ENCODE peak calls at places on chromosomes 11 and 22, in seven cellular contexts. F is heart right ventricle, Z is neural crest cell, S is AG09319, D is pancreas, U is cardiac fibroblast, M is thoracic aorta. T is an unnamed sample.

GRCh38 chr11:35165416-35166368 is 26.7 kb downstream of the CD44 start:
- DNase-seq in F (peak), Z (no peak), S (no peak), D (no peak), U (peak), M (no peak), T (no peak)

GRCh38 chr11:12232160-12232559 is 121.8 kb downstream of the MICAL2 start:
- DNase-seq in F (no peak), Z (no peak), S (no peak), D (no peak), U (no peak), M (no peak), T (no peak)

GRCh38 chr11:6319879-6320410 is 356 bp downstream of the CAVIN3 start:
- DNase-seq in F (peak), Z (peak), S (peak), D (peak), U (peak), M (peak), T (peak)

GRCh38 chr11:106173291-106173690 is 95.8 kb downstream of the AASDHPPT start:
- DNase-seq in F (no peak), Z (no peak), S (no peak), D (no peak), U (no peak), M (no peak), T (no peak)

GRCh38 chr11:66428933-66429332 is 8.1 kb downstream of the NPAS4 start:
- DNase-seq in F (no peak), Z (no peak), S (no peak), D (no peak), U (no peak), M (no peak), T (no peak)

GRCh38 chr11:9717719-9718118 is 53.8 kb downstream of the SWAP70 start:
- DNase-seq in F (no peak), Z (no peak), S (no peak), D (no peak), U (no peak), M (no peak), T (no peak)

GRCh38 chr11:104934594-104934993 is 33.8 kb downstream of the CASP4 start:
- DNase-seq in F (no peak), Z (no peak), S (no peak), D (no peak), U (no peak), M (no peak), T (no peak)

GRCh38 chr11:33478111-33478573 is 221.0 kb downstream of the HIPK3 start:
- DNase-seq in F (no peak), Z (no peak), S (no peak), D (no peak), U (no peak), M (no peak), T (peak)

GRCh38 chr11:114085965-114086364 is 26.5 kb downstream of the ZBTB16 start:
- DNase-seq in F (no peak), Z (no peak), S (no peak), D (peak), U (no peak), M (no peak), T (no peak)

GRCh38 chr11:16786131-16786530 is 47.7 kb downstream of the C11orf58 start:
- DNase-seq in F (no peak), Z (no peak), S (no peak), D (no peak), U (no peak), M (no peak), T (no peak)

GRCh38 chr11:2673871-2674471 is 25.8 kb downstream of the KCNQ1OT1 start:
- DNase-seq in F (no peak), Z (no peak), S (no peak), D (peak), U (no peak), M (no peak), T (peak)

GRCh38 chr11:87030458-87031054 is 7.2 kb upstream of the TMEM135 start:
- DNase-seq in F (no peak), Z (no peak), S (no peak), D (no peak), U (peak), M (no peak), T (no peak)

GRCh38 chr11:1919428-1920127 is at the start of gene TNNT3:
- DNase-seq in F (peak), Z (no peak), S (no peak), D (no peak), U (no peak), M (no peak), T (no peak)

GRCh38 chr11:97743205-97743742 is 1277.5 kb upstream of the CNTN5 start:
- DNase-seq in F (no peak), Z (no peak), S (no peak), D (no peak), U (peak), M (no peak), T (peak)

GRCh38 chr11:71352226-71352625 is 96.0 kb downstream of the DHCR7 start:
- DNase-seq in F (no peak), Z (no peak), S (no peak), D (no peak), U (no peak), M (no peak), T (no peak)

GRCh38 chr22:38513063-38513462 is 7.0 kb upstream of the DDX17 start:
- DNase-seq in F (no peak), Z (no peak), S (no peak), D (no peak), U (no peak), M (no peak), T (no peak)

GRCh38 chr22:22768885-22769284 is 118.7 kb upstream of the IGLL5 start:
- DNase-seq in F (no peak), Z (no peak), S (no peak), D (no peak), U (no peak), M (no peak), T (no peak)

GRCh38 chr11:73176892-73177155 is 34.7 kb upstream of the FCHSD2 start:
- DNase-seq in F (no peak), Z (no peak), S (no peak), D (no peak), U (no peak), M (no peak), T (no peak)

GRCh38 chr11:71214553-71215371 is 37.6 kb downstream of the SHANK2 start:
- DNase-seq in F (no peak), Z (no peak), S (no peak), D (peak), U (no peak), M (no peak), T (no peak)

GRCh38 chr22:46561435-46561905 is 24.1 kb upstream of the CELSR1 start:
- DNase-seq in F (no peak), Z (no peak), S (no peak), D (peak), U (no peak), M (no peak), T (peak)

GRCh38 chr11:131744847-131745246 is 374.4 kb downstream of the NTM start:
- DNase-seq in F (no peak), Z (no peak), S (no peak), D (no peak), U (peak), M (no peak), T (no peak)

GRCh38 chr22:33896801-33897620 is 23.3 kb downstream of the LARGE1 start:
- DNase-seq in F (no peak), Z (no peak), S (no peak), D (no peak), U (no peak), M (no peak), T (peak)

GRCh38 chr11:46410021-46410420 is 18.4 kb upstream of the CHRM4 start:
- DNase-seq in F (no peak), Z (no peak), S (no peak), D (no peak), U (peak), M (no peak), T (no peak)

GRCh38 chr11:32569313-32569881 is 14.2 kb upstream of the EIF3M start:
- DNase-seq in F (no peak), Z (no peak), S (no peak), D (no peak), U (no peak), M (no peak), T (no peak)

GRCh38 chr11:218815-219593 is 11.5 kb downstream of the RIC8A start:
- DNase-seq in F (no peak), Z (no peak), S (no peak), D (peak), U (no peak), M (no peak), T (no peak)

GRCh38 chr11:25859776-25860175 is 472.2 kb upstream of the ANO3 start:
- DNase-seq in F (no peak), Z (no peak), S (no peak), D (no peak), U (no peak), M (no peak), T (no peak)

GRCh38 chr22:43310311-43310710 is 32.9 kb downstream of the SCUBE1 start:
- DNase-seq in F (no peak), Z (no peak), S (no peak), D (no peak), U (no peak), M (no peak), T (no peak)

GRCh38 chr22:47294222-47294532 is 531.7 kb downstream of the TBC1D22A start:
- DNase-seq in F (no peak), Z (no peak), S (no peak), D (no peak), U (peak), M (no peak), T (peak)

GRCh38 chr11:64869571-64870175 is 8.7 kb downstream of the EHD1 start:
- DNase-seq in F (no peak), Z (peak), S (no peak), D (no peak), U (no peak), M (no peak), T (no peak)

GRCh38 chr11:93169950-93170561 is 27.7 kb downstream of the SLC36A4 start:
- DNase-seq in F (no peak), Z (no peak), S (peak), D (no peak), U (peak), M (no peak), T (peak)

GRCh38 chr22:17968126-17968525 is 56.2 kb downstream of the MICAL3 start:
- DNase-seq in F (no peak), Z (no peak), S (no peak), D (no peak), U (no peak), M (no peak), T (no peak)

GRCh38 chr11:15826826-15827225 is 529.5 kb downstream of the SOX6 start:
- DNase-seq in F (peak), Z (peak), S (no peak), D (peak), U (peak), M (no peak), T (peak)

GRCh38 chr11:60263434-60263833 is 17.0 kb upstream of the MS4A4A start:
- DNase-seq in F (no peak), Z (no peak), S (no peak), D (no peak), U (no peak), M (no peak), T (no peak)

GRCh38 chr11:85263328-85263727 is 363.8 kb downstream of the DLG2 start:
- DNase-seq in F (no peak), Z (no peak), S (no peak), D (no peak), U (no peak), M (no peak), T (no peak)

GRCh38 chr22:37356922-37357321 is 70.4 kb downstream of the ELFN2 start:
- DNase-seq in F (no peak), Z (no peak), S (no peak), D (no peak), U (no peak), M (no peak), T (no peak)

GRCh38 chr11:86608251-86608799 is 64.1 kb downstream of the ME3 start:
- DNase-seq in F (peak), Z (peak), S (peak), D (peak), U (peak), M (no peak), T (peak)

GRCh38 chr11:72781063-72781312 is 12.9 kb downstream of the STARD10 start:
- DNase-seq in F (no peak), Z (no peak), S (no peak), D (peak), U (no peak), M (no peak), T (peak)

GRCh38 chr11:44693654-44694119 is 33.1 kb upstream of the TSPAN18 start:
- DNase-seq in F (no peak), Z (no peak), S (no peak), D (no peak), U (no peak), M (no peak), T (peak)

GRCh38 chr11:4713241-4713640 is 8.7 kb downstream of the MMP26 start:
- DNase-seq in F (no peak), Z (no peak), S (no peak), D (no peak), U (no peak), M (no peak), T (no peak)

GRCh38 chr11:121886005-121886739 is 229.8 kb downstream of the BLID start:
- DNase-seq in F (no peak), Z (no peak), S (no peak), D (no peak), U (peak), M (no peak), T (peak)

GRCh38 chr22:16933924-16934282 is 74.1 kb downstream of the GAB4 start:
- DNase-seq in F (no peak), Z (no peak), S (no peak), D (no peak), U (no peak), M (no peak), T (no peak)

GRCh38 chr22:16933274-16933923 is 74.6 kb downstream of the GAB4 start:
- DNase-seq in F (no peak), Z (no peak), S (no peak), D (no peak), U (no peak), M (no peak), T (no peak)

GRCh38 chr22:16935209-16935608 is 72.8 kb downstream of the GAB4 start:
- DNase-seq in F (no peak), Z (no peak), S (no peak), D (no peak), U (no peak), M (no peak), T (no peak)

GRCh38 chr22:16936625-16937024 is 71.4 kb downstream of the GAB4 start:
- DNase-seq in F (no peak), Z (no peak), S (no peak), D (no peak), U (no peak), M (no peak), T (no peak)

GRCh38 chr22:16932577-16932976 is 75.4 kb downstream of the GAB4 start:
- DNase-seq in F (no peak), Z (no peak), S (no peak), D (no peak), U (no peak), M (no peak), T (no peak)
- TF ChIP-seq CTCF in F (peak), Z (no peak), S (no peak), D (no peak), U (no peak), M (no peak), T (no peak)

GRCh38 chr22:45421349-45422057 is 8.0 kb downstream of the RIBC2 start:
- DNase-seq in F (no peak), Z (no peak), S (no peak), D (no peak), U (no peak), M (no peak), T (no peak)
- TF ChIP-seq CTCF in F (no peak), Z (no peak), S (no peak), D (no peak), U (no peak), M (no peak), T (no peak)

GRCh38 chr11:70185348-70186055 is 17.6 kb upstream of the FADD start:
- DNase-seq in F (no peak), Z (no peak), S (no peak), D (no peak), U (no peak), M (no peak), T (no peak)
- TF ChIP-seq CTCF in F (no peak), Z (no peak), S (no peak), D (no peak), U (no peak), M (no peak), T (no peak)

GRCh38 chr11:75893202-75893601 is 78.2 kb downstream of the UVRAG start:
- DNase-seq in F (no peak), Z (no peak), S (no peak), D (no peak), U (no peak), M (no peak), T (no peak)
- TF ChIP-seq CTCF in F (no peak), Z (no peak), S (no peak), D (no peak), U (no peak), M (no peak), T (no peak)

DNA sequence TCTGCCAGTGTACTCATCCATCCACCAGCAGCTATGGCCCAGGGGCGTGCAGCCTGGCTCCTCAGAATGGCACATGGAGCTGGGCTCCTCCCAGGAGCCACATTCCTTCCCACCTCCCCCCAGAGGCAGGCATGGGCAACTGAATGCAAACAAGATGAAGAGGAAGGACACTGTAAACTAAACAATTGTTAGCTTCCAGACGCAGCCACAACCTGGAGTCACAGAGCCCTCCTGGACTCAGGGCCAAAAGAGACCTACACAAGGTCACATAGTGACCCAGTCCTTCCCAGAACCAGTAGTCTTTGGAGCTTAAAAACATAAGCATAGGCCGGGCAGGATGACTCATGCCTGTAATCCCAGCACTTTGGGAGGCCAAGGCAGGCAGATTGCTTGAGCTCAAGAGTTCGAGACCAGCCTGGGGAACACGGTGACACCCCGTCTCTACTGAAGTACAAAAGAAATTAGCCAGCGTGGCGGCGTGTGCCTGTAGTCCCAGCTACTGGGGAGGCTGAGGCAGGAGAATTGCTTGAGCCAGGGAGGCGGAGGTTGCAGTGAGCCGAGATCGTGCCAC is 30.7 kb upstream of the CLDN5 start:
- DNase-seq in F (no peak), Z (no peak), S (no peak), D (peak), U (peak), M (no peak), T (peak)
- TF ChIP-seq CTCF in F (no peak), Z (peak), S (no peak), D (no peak), U (peak), M (no peak), T (peak)

T was measured in cardiac muscle cell.